ENCODE peak calls at places on chromosomes 2 and 18, in six cellular contexts. J, S, G, N, X and F are unnamed samples.

GRCh38 chr2:19462228-19462627 is 103.8 kb upstream of the OSR1 start:
- DNase-seq in J (no peak), G (no peak), S (no peak), N (no peak), X (no peak), F (no peak)

GRCh38 chr2:152221870-152222269 is 46.3 kb upstream of the STAM2 start:
- DNase-seq in N (no peak), J (peak; percentile 76), X (no peak), G (no peak), S (no peak), F (no peak)

GRCh38 chr2:190804182-190804795 is 76.3 kb upstream of the GLS start:
- DNase-seq in G (no peak), J (peak; percentile 49), N (no peak), X (no peak), S (no peak), F (no peak)

GRCh38 chr2:6694555-6694954 is 171.2 kb downstream of the CMPK2 start:
- DNase-seq in S (no peak), J (no peak), X (no peak), N (no peak), G (no peak), F (no peak)

GRCh38 chr18:42437646-42438045 is 482.6 kb downstream of the PIK3C3 start:
- DNase-seq in N (no peak), G (no peak), J (no peak), S (no peak), X (no peak), F (no peak)

GRCh38 chr2:172086349-172087190 is 1.3 kb downstream of the DLX1 start:
- DNase-seq in J (no peak), S (no peak), G (no peak), X (no peak), N (no peak), F (no peak)

GRCh38 chr2:185522472-185522871 is 216.1 kb upstream of the FSIP2 start:
- DNase-seq in J (no peak), G (no peak), N (no peak), X (no peak), S (no peak), F (no peak)

GRCh38 chr2:42092084-42092996 is 44.5 kb downstream of the PKDCC start:
- DNase-seq in G (no peak), X (no peak), N (peak; percentile 55), S (no peak), J (no peak), F (peak; percentile 60)

GRCh38 chr2:89767581-89768435 is 1076.3 kb downstream of the RPIA start:
- DNase-seq in N (peak; percentile 26), X (no peak), S (peak; percentile 43), G (peak; percentile 35), J (no peak), F (no peak)

GRCh38 chr2:54228945-54229344 is 27.1 kb downstream of the TSPYL6 start:
- DNase-seq in X (no peak), J (no peak), S (no peak), G (no peak), N (peak; percentile 50), F (no peak)

GRCh38 chr2:85561280-85562212 is at the start of gene GGCX:
- DNase-seq in N (peak; percentile 96), X (peak; percentile 95), J (peak; percentile 92), S (peak; percentile 98), G (peak; percentile 94), F (peak; percentile 91)

GRCh38 chr2:218193716-218194115 is 23.3 kb upstream of the ARPC2 start:
- DNase-seq in J (no peak), S (no peak), X (no peak), N (no peak), G (no peak), F (no peak)

GRCh38 chr18:23822590-23823385 is 133.5 kb downstream of the LAMA3 start:
- DNase-seq in N (no peak), G (no peak), S (no peak), J (peak; percentile 49), X (no peak), F (no peak)

GRCh38 chr2:160062283-160063005 is at the start of gene PLA2R1:
- DNase-seq in J (peak; percentile 12), S (peak; percentile 57), X (no peak), G (peak; percentile 39), N (peak; percentile 34), F (no peak)

GRCh38 chr18:42228581-42228980 is 273.5 kb downstream of the PIK3C3 start:
- DNase-seq in J (no peak), S (no peak), N (no peak), G (no peak), X (no peak), F (no peak)

DNA sequence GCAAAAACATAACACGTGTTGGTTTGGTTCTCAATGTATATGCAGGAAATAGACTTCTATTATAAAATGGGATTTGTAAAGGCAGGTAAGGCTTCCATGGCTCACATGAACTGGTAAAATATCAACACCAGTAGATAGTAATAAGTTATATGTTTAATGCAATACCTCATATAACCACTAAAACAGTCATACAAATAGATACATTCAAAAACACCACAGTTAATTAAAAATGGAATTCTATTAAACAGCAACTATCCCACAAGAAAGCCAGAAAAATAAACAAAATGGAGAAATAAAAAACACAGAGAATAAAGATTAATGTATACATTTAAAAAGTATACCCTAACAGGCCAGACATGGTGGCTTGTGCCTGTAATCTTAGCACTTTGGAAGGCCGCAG is 243.8 kb upstream of the LRATD1 start:
- DNase-seq in X (no peak), S (no peak), J (no peak), G (no peak), N (no peak), F (no peak)
- TF ChIP-seq CTCF in X (no peak), S (no peak), J (no peak), G (peak; percentile 19), N (no peak), F (no peak)

DNA sequence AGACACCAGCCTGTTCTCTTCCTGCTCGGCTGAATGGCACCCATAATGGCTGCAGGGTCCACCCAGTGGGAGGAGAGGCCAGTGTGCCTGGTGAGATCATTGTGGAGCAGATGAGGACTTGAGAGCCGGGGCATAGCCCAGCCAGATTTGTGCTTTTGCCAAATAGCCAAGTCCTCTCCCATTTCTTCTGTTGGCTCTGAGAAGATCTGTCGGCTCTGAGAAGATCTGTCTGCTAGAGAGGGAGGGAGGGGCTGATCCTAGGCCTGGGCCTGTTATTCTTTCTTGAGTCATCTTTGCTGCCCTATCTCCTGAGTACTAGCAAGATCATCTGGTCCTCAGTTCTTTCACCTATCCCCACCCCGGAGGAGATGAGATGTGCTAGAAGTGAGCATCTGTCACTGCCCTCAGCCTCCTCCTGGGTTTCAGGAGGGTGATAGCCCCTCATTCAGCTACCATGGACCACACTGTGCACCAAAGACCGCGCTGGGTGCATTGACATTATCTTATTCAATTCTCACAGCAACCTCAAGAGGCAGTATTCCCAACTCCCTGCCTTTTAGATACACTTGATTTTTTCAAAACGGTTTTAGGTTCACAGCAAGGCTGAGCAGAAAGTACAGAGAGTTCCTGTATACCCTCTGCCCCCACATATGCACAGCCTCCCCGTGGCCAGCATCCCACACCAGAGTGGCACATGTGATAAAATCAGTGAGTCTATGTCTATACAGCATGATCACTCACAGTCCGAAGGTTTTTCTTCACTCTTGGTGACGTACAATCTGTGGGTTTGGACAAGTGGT is 98.6 kb downstream of the CAPN13 start:
- DNase-seq in S (no peak), J (peak; percentile 47), X (no peak), G (no peak), N (no peak), F (no peak)
- TF ChIP-seq CTCF in S (peak; percentile 26), J (peak; percentile 38), X (peak; percentile 58), G (peak; percentile 30), N (no peak), F (peak; percentile 41)

GRCh38 chr18:6341303-6341702 is 73.4 kb downstream of the L3MBTL4 start:
- DNase-seq in J (no peak), N (no peak), X (no peak), G (no peak), S (no peak), F (no peak)

GRCh38 chr18:6341709-6342108 is 73.0 kb downstream of the L3MBTL4 start:
- DNase-seq in G (no peak), J (no peak), N (no peak), X (no peak), S (no peak), F (no peak)

DNA sequence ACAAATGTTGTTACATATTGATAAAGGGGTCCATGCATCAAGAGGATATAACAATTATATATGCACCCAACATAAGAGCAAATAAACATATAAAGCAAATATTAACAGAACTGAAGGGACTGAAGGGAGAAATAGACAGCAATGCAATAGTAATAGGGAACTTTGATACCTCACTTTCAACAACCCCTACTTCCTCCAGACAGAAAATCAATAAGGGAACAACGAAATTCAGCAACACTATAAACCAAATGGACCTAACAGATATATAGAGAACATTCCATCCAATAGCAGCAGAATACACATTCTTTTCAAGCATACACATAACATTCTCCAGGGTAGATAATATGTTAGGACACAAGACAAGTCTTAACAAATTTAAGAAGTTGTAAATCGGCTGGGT is 71.7 kb downstream of the L3MBTL4 start:
- DNase-seq in G (no peak), X (no peak), S (no peak), N (no peak), J (no peak), F (no peak)
- TF ChIP-seq CTCF in G (no peak), X (no peak), S (no peak), N (no peak), J (no peak), F (no peak)

DNA sequence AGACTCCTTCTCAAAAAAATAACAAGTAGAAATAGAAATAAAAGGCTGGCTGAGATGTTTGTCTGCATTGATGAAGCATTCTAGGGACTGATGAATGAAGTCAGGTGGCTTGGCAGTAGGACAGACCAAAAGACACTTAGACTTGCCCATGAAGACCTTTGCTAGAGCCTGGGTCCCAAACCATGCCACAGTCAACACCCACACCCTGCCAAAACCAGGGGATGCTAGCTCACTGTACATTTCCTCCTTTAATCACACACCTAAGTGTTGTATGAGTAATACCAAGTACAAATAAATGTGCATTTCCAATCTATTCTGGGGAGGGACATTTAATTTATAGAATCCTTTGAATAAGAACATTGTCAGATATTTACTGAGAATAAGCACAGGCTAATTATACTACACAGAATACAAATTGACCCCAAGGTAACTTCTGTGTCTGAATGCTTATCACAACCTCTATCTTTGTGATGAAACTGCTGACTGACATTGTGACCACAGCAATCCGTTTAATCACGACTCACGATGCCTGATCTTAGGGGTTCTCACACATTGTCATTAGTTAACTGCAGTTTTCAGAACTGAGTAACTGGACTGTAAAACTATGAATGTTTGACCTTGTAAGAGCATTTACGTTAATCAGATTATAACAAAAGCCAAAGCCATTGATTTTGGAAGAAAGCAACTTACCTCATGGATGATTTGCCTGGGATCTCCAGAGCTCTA is 10.5 kb upstream of the NOL10 start:
- DNase-seq in X (no peak), J (peak; percentile 31), S (no peak), N (no peak), G (no peak), F (no peak)
- TF ChIP-seq CTCF in X (no peak), J (no peak), S (no peak), N (no peak), G (no peak), F (no peak)

GRCh38 chr2:83784315-83784714 is 674.8 kb downstream of the SUCLG1 start:
- DNase-seq in X (no peak), J (no peak), S (no peak), G (no peak), N (no peak), F (no peak)
- TF ChIP-seq CTCF in X (no peak), J (no peak), S (no peak), G (no peak), N (no peak), F (no peak)

DNA sequence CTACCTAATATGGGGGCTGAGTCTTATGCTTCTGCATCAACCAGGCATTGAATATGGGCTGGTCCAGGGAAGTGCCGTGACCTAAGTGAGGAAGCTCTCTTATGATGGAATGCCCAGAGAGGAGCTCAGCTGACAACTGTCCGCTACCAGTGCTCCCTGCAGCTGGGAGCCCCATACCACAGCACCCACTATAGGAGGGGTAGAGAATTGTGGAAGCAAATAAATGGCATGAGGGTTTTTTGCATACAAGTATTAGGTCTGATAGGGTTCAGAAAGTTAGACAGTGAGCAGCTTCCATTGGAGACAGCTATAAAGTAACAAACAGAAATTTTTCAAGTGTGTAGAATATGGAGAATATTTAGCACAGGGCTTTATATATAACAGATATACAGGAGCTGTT is 4.6 kb downstream of the TIMM21 start:
- DNase-seq in N (no peak), G (no peak), J (no peak), X (no peak), S (no peak), F (no peak)
- TF ChIP-seq CTCF in N (no peak), G (no peak), J (no peak), X (no peak), S (no peak), F (peak; percentile 20)